ENCODE peak calls at places on chromosomes 12 and 14, in seven cellular contexts. N, O, B, Q, Z, P and T are unnamed samples.

GRCh38 chr12:4899361-4899760 is 10.3 kb upstream of the KCNA1 start:
- DNase-seq in P (no peak), N (no peak), Q (no peak), O (no peak), Z (no peak), B (no peak), T (no peak)

GRCh38 chr14:101965796-101966718 is 1.7 kb downstream of the DYNC1H1 start:
- DNase-seq in Q (no peak), B (no peak), N (no peak), O (no peak), P (no peak), Z (no peak), T (no peak)

GRCh38 chr12:108672054-108672453 is 38.4 kb upstream of the SELPLG start:
- DNase-seq in Z (no peak), P (no peak), B (no peak), Q (no peak), O (no peak), N (no peak), T (no peak)

GRCh38 chr12:530308-530707 is 70.6 kb downstream of the B4GALNT3 start:
- DNase-seq in O (no peak), B (no peak), P (no peak), Z (no peak), N (no peak), Q (no peak), T (no peak)

GRCh38 chr12:98895086-98895651 is 250.1 kb downstream of the APAF1 start:
- DNase-seq in Z (no peak), P (no peak), B (peak), O (peak), Q (no peak), N (no peak), T (no peak)

GRCh38 chr12:20476551-20476950 is 108.2 kb downstream of the PDE3A start:
- DNase-seq in B (no peak), Z (no peak), O (no peak), Q (no peak), P (no peak), N (no peak), T (no peak)

GRCh38 chr12:116712458-116713303 is 25.2 kb downstream of the SPRING1 start:
- DNase-seq in O (no peak), Q (no peak), P (no peak), N (no peak), Z (no peak), B (no peak), T (no peak)

GRCh38 chr14:49461529-49462401 is 124.4 kb downstream of the RPS29 start:
- DNase-seq in O (no peak), B (peak), Z (peak), N (peak), P (peak), Q (no peak), T (peak)

GRCh38 chr14:45103806-45104205 is 19.9 kb downstream of the PRPF39 start:
- DNase-seq in Q (no peak), P (no peak), N (no peak), B (no peak), O (no peak), Z (no peak), T (no peak)

GRCh38 chr12:116454950-116455447 is 104.2 kb upstream of the MAP1LC3B2 start:
- DNase-seq in O (no peak), Z (no peak), B (no peak), N (no peak), Q (no peak), P (no peak), T (no peak)

GRCh38 chr12:14775652-14776020 is 27.6 kb downstream of the WBP11 start:
- DNase-seq in Z (no peak), Q (no peak), P (no peak), N (no peak), O (no peak), B (no peak), T (no peak)

GRCh38 chr12:182381-182883 is 31.5 kb downstream of the SLC6A12 start:
- DNase-seq in P (no peak), B (no peak), Z (no peak), Q (no peak), O (no peak), N (no peak), T (no peak)

GRCh38 chr14:87461704-87462103 is 531.3 kb downstream of the GALC start:
- DNase-seq in O (no peak), B (no peak), P (no peak), N (no peak), Z (no peak), Q (no peak), T (no peak)

GRCh38 chr14:32450919-32451675 is 122.0 kb downstream of the AKAP6 start:
- DNase-seq in B (no peak), Z (no peak), Q (no peak), O (no peak), N (no peak), P (no peak), T (no peak)

GRCh38 chr12:53186745-53187144 is 6.0 kb upstream of the CSAD start:
- DNase-seq in Z (no peak), Q (no peak), O (no peak), B (no peak), P (no peak), N (no peak), T (no peak)

GRCh38 chr14:61564623-61565091 is 130.7 kb upstream of the HIF1A start:
- DNase-seq in P (peak), B (no peak), Q (no peak), O (no peak), N (no peak), Z (peak), T (no peak)

GRCh38 chr12:5520831-5521230 is 88.9 kb downstream of the NTF3 start:
- DNase-seq in N (no peak), Q (no peak), Z (no peak), O (peak), B (no peak), P (no peak), T (no peak)

GRCh38 chr12:111393700-111394275 is 11.9 kb upstream of the SH2B3 start:
- DNase-seq in N (no peak), B (peak), Q (no peak), Z (peak), P (no peak), O (no peak), T (no peak)

GRCh38 chr12:75738486-75738885 is 227.1 kb upstream of the KRR1 start:
- DNase-seq in N (peak), O (no peak), P (no peak), B (no peak), Z (no peak), Q (peak), T (peak)

GRCh38 chr14:76257842-76258397 is 106.2 kb downstream of the GPATCH2L start:
- DNase-seq in P (no peak), Q (no peak), B (no peak), N (no peak), O (no peak), Z (peak), T (no peak)

GRCh38 chr14:34806257-34806656 is 68.9 kb downstream of the BAZ1A start:
- DNase-seq in P (no peak), Q (no peak), Z (no peak), B (no peak), O (no peak), N (no peak), T (no peak)

GRCh38 chr14:34810028-34810427 is 65.1 kb downstream of the BAZ1A start:
- DNase-seq in P (no peak), Q (no peak), N (no peak), Z (no peak), B (no peak), O (no peak), T (no peak)

GRCh38 chr14:34804933-34805332 is 70.2 kb downstream of the BAZ1A start:
- DNase-seq in Q (no peak), P (no peak), B (no peak), Z (no peak), N (no peak), O (no peak), T (no peak)
- TF ChIP-seq POLR2AphosphoS5 in Q (no peak), P (no peak), B (no peak), Z (no peak), N (no peak), O (no peak), T (no peak)

GRCh38 chr12:27539191-27539631 is 15.2 kb downstream of the PPFIBP1 start:
- DNase-seq in N (no peak), B (no peak), Q (no peak), Z (no peak), P (no peak), O (no peak), T (no peak)
- TF ChIP-seq TAF1 in N (no peak), B (no peak), Q (no peak), Z (no peak), P (no peak), O (no peak), T (no peak)

DNA sequence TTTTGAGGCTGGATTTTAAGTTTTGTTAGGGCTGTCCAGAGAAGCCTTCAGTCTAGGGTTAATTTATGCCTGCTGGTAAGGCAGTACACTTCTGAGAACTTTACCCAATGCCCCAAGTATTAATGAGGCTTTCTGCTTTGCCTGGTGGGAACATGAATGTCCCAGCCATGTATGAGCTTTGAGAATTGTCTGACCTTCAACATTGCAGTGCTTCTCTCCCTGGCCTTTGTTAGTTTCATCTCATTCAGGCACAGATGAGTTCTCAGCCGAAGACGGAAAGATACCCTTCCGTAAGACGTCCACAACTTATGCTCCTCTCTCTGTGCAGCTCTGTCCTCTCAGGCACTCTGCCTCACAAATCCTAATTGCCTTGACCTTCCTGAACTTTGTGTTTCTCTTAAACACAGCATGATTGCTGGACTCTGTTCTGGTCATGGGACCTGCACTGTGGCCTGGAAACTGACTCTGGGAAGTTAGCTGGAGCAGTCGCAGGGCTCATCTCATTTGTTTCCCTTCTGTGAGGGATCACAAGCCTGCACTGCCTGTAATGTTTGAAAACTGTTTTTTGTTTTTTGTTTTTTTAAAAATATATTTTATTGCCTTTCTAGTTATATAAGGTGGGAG is 15.7 kb downstream of the CHPT1 start:
- DNase-seq in Q (no peak), Z (no peak), B (no peak), P (peak), N (no peak), O (no peak), T (no peak)
- TF ChIP-seq POLR2AphosphoS5 in Q (no peak), Z (no peak), B (no peak), P (peak), N (no peak), O (no peak), T (no peak)

GRCh38 chr12:12477532-12477890 is 85.2 kb downstream of the DUSP16 start:
- DNase-seq in P (no peak), N (no peak), Q (no peak), Z (no peak), B (no peak), O (no peak), T (no peak)
- TF ChIP-seq TAF1 in P (no peak), N (no peak), Q (no peak), Z (no peak), B (no peak), O (no peak), T (no peak)

GRCh38 chr14:28771168-28771567 is 4.6 kb downstream of the FOXG1 start:
- DNase-seq in P (no peak), Z (no peak), N (no peak), B (no peak), O (no peak), Q (no peak), T (no peak)

GRCh38 chr14:28773176-28773575 is 6.6 kb downstream of the FOXG1 start:
- DNase-seq in Q (no peak), Z (no peak), P (no peak), O (no peak), B (no peak), N (no peak), T (no peak)

GRCh38 chr14:28773917-28774691 is 7.5 kb downstream of the FOXG1 start:
- DNase-seq in P (no peak), Q (no peak), N (no peak), B (no peak), Z (peak), O (peak), T (no peak)

GRCh38 chr14:28770574-28770973 is 4.0 kb downstream of the FOXG1 start:
- DNase-seq in N (no peak), Q (no peak), Z (no peak), O (no peak), P (no peak), B (no peak), T (no peak)

DNA sequence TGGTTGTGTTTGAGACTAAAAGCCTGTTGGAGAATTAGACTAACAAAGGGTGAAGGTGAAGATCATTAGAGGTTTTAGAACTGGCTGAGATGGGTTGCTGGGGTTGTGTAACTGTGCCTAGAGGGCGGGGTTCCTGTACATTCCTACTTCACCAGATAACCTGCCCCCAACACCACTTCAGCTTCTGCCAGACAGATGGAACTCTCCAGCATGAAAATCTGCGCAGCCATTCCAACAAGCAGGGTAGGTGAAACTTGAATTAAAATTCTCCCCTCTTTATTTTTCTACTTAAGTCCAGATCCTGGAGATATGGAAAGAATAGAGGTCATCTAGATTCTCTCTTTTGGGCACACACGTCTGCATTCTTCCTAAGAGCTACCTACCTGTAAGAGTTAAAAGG is 6.0 kb downstream of the FOXG1 start:
- DNase-seq in P (no peak), Z (no peak), B (no peak), N (no peak), O (no peak), Q (no peak), T (no peak)
- TF ChIP-seq POLR2AphosphoS5 in P (no peak), Z (no peak), B (no peak), N (no peak), O (no peak), Q (no peak), T (no peak)

DNA sequence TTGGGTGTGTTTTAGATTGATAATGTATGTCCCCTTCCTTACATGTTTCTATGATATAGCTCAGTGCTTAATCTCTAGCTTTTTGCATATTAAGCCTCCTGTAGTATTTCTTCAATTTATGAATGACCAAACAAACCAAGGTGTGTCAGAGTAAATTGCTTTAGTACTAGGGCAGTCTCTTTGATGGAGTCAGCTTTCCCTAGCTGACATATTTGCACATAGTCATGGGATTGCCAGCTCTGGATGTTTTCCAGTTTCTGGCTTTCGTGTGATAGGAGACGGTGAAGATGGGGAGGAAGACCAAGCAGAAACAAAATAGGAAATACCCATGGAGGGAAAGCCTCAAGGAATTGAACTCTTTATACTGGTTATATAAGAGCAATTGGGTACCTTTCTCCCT is 148.9 kb downstream of the PLEKHA5 start:
- DNase-seq in P (no peak), Z (no peak), B (no peak), O (no peak), N (no peak), Q (no peak), T (no peak)
- TF ChIP-seq TAF1 in P (no peak), Z (no peak), B (no peak), O (no peak), N (no peak), Q (no peak), T (no peak)

GRCh38 chr12:64685605-64686004 is 73.6 kb downstream of the GNS start:
- DNase-seq in P (no peak), Q (no peak), Z (no peak), O (no peak), N (no peak), B (no peak), T (no peak)
- TF ChIP-seq POLR2AphosphoS5 in P (no peak), Q (no peak), Z (no peak), O (no peak), N (no peak), B (no peak), T (no peak)